ENCODE peak calls at places on chromosome 3, in five cellular contexts. U is cardiac muscle cell; V is glomerular endothelial cell; D is activated CD8-positive, alpha-beta memory T cell treated with anti-CD3 and anti-CD28 coated beads for 4 hours; O is activated gamma-delta T cell. Y is an unnamed sample.

GRCh38 chr3:125317761-125318496 is 57.2 kb downstream of the ZNF148 start:
- DNase-seq in U (no peak), V (no peak), D (no peak), O (no peak), Y (no peak)

GRCh38 chr3:179865876-179866505 is 170.7 kb downstream of the PEX5L start:
- DNase-seq in U (no peak), V (no peak), D (no peak), O (no peak), Y (no peak)

GRCh38 chr3:14152233-14152962 is 26.0 kb downstream of the XPC start:
- DNase-seq in U (no peak), V (no peak), D (no peak), O (no peak), Y (no peak)

GRCh38 chr3:167740961-167741587 is 5.6 kb downstream of the SERPINI1 start:
- DNase-seq in U (peak), V (no peak), D (no peak), O (no peak), Y (no peak)

GRCh38 chr3:195511136-195511535 is 32.0 kb downstream of the PPP1R2 start:
- DNase-seq in U (no peak), V (no peak), D (no peak), O (no peak), Y (no peak)

GRCh38 chr3:63353383-63353782 is 75.3 kb downstream of the SYNPR start:
- DNase-seq in U (no peak), V (no peak), D (no peak), O (no peak), Y (no peak)

GRCh38 chr3:73041537-73041936 is 19.9 kb upstream of the EBLN2 start:
- DNase-seq in U (no peak), V (no peak), D (no peak), O (no peak), Y (no peak)

GRCh38 chr3:178203650-178204049 is 332.6 kb upstream of the KCNMB2 start:
- DNase-seq in U (no peak), V (no peak), D (no peak), O (no peak), Y (no peak)

GRCh38 chr3:66068255-66068654 is 29.5 kb upstream of the MAGI1 start:
- DNase-seq in U (no peak), V (no peak), D (no peak), O (no peak), Y (no peak)

GRCh38 chr3:142285057-142285666 is 59.8 kb upstream of the GK5 start:
- DNase-seq in U (no peak), V (no peak), D (no peak), O (no peak), Y (no peak)

GRCh38 chr3:101685050-101685400 is 1.5 kb downstream of the RPL24 start:
- DNase-seq in U (no peak), V (no peak), D (no peak), O (no peak), Y (no peak)

GRCh38 chr3:114498779-114499370 is 205.0 kb downstream of the TIGIT start:
- DNase-seq in U (no peak), V (no peak), D (no peak), O (no peak), Y (no peak)

GRCh38 chr3:147940846-147941245 is 531.7 kb downstream of the ZIC1 start:
- DNase-seq in U (no peak), V (no peak), D (no peak), O (no peak), Y (no peak)

GRCh38 chr3:110413807-110414748 is 657.5 kb upstream of the NECTIN3 start:
- DNase-seq in U (no peak), V (peak), D (no peak), O (no peak), Y (no peak)

GRCh38 chr3:189967254-189967865 is 153.3 kb downstream of the P3H2 start:
- DNase-seq in U (peak), V (peak), D (no peak), O (no peak), Y (peak)

GRCh38 chr3:31399270-31399669 is 133.5 kb upstream of the STT3B start:
- DNase-seq in U (no peak), V (no peak), D (no peak), O (no peak), Y (no peak)

GRCh38 chr3:195899701-195900425 is 8.5 kb downstream of the TNK2 start:
- DNase-seq in U (no peak), V (no peak), D (no peak), O (no peak), Y (no peak)

GRCh38 chr3:46923559-46924350 is 46.2 kb downstream of the PTH1R start:
- DNase-seq in U (peak), V (no peak), D (peak), O (no peak), Y (no peak)

GRCh38 chr3:25843332-25843731 is 53.4 kb downstream of the OXSM start:
- DNase-seq in U (no peak), V (no peak), D (no peak), O (no peak), Y (no peak)

GRCh38 chr3:32374788-32375595 is 16.7 kb upstream of the CMTM7 start:
- DNase-seq in U (peak), V (peak), D (peak), O (no peak), Y (no peak)

GRCh38 chr3:180633722-180634121 is 31.8 kb downstream of the TTC14 start:
- DNase-seq in U (peak), V (no peak), D (no peak), O (no peak), Y (no peak)

GRCh38 chr3:52236424-52236886 is 2.5 kb downstream of the TWF2 start:
- DNase-seq in U (no peak), V (no peak), D (no peak), O (no peak), Y (no peak)

GRCh38 chr3:169667710-169668080 is 4.2 kb upstream of the MECOM start:
- DNase-seq in U (no peak), V (no peak), D (no peak), O (no peak), Y (no peak)

GRCh38 chr3:84692261-84692660 is 266.5 kb upstream of the CADM2 start:
- DNase-seq in U (no peak), V (no peak), D (no peak), O (no peak), Y (no peak)

GRCh38 chr3:20323307-20323927 is 137.4 kb upstream of the SGO1 start:
- DNase-seq in U (no peak), V (no peak), D (no peak), O (no peak), Y (no peak)

GRCh38 chr3:170296703-170297102 is 60.8 kb upstream of the SKIL start:
- DNase-seq in U (no peak), V (no peak), D (no peak), O (no peak), Y (no peak)

GRCh38 chr3:115100172-115100571 is 46.9 kb downstream of the ZBTB20 start:
- DNase-seq in U (peak), V (no peak), D (no peak), O (no peak), Y (no peak)

Y was measured in GM12891.